ENCODE peak calls at places on chromosome 3, in nine cellular contexts. E is uterus, T is aorta, X is A549, F is stomach, D is hepatocyte, S is HL-60, B is brain microvascular endothelial cell, W is H1. P is an unnamed sample.

GRCh38 chr3:138600341-138600740 is 6.3 kb upstream of the CEP70 start:
- DNase-seq in T (peak; percentile 66), W (no peak), F (no peak), D (no peak), X (no peak), E (no peak), S (no peak), B (no peak), P (no peak)

GRCh38 chr3:192745150-192745549 is 17.8 kb upstream of the FGF12 start:
- DNase-seq in X (no peak), B (no peak), E (no peak), D (no peak), T (no peak), F (no peak), W (no peak), S (no peak), P (no peak)

GRCh38 chr3:78992400-78992799 is 775.4 kb downstream of the ROBO1 start:
- DNase-seq in T (no peak), B (no peak), W (no peak), X (no peak), E (no peak), S (no peak), D (no peak), F (no peak), P (no peak)

GRCh38 chr3:177820683-177821316 is 623.5 kb upstream of the TBL1XR1 start:
- DNase-seq in W (no peak), E (no peak), B (no peak), S (no peak), D (no peak), F (no peak), X (no peak), T (no peak), P (no peak)

GRCh38 chr3:136070953-136071949 is 105.7 kb downstream of the PPP2R3A start:
- DNase-seq in T (peak; percentile 47), D (peak; percentile 5), E (peak; percentile 27), S (no peak), B (peak; percentile 18), X (no peak), W (no peak), F (no peak), P (no peak)

GRCh38 chr3:149448331-149448831 is 26.1 kb upstream of the TM4SF4 start:
- DNase-seq in T (no peak), X (no peak), D (no peak), W (no peak), B (peak; percentile 56), F (no peak), E (no peak), S (peak; percentile 75), P (no peak)

GRCh38 chr3:133944641-133945441 is 49.2 kb upstream of the RAB6B start:
- DNase-seq in X (no peak), E (no peak), S (peak; percentile 28), T (no peak), D (peak; percentile 21), B (peak; percentile 66), F (no peak), W (no peak), P (peak; percentile 43)

GRCh38 chr3:31137718-31138465 is 243.4 kb upstream of the GADL1 start:
- DNase-seq in W (no peak), B (no peak), T (no peak), S (no peak), X (no peak), D (no peak), F (no peak), E (no peak), P (no peak)

GRCh38 chr3:17070560-17070959 is 185.8 kb downstream of the PLCL2 start:
- DNase-seq in F (no peak), B (no peak), X (peak; percentile 25), S (no peak), D (no peak), T (no peak), W (no peak), E (no peak), P (no peak)

GRCh38 chr3:24180616-24181015 is 235.5 kb downstream of the NR1D2 start:
- DNase-seq in E (no peak), W (no peak), T (no peak), F (no peak), S (no peak), D (no peak), B (no peak), X (no peak), P (no peak)

GRCh38 chr3:126342211-126342610 is 15.0 kb downstream of the KLF15 start:
- DNase-seq in B (no peak), W (peak; percentile 42), X (no peak), F (no peak), E (peak; percentile 7), S (no peak), T (peak; percentile 18), D (no peak), P (no peak)

GRCh38 chr3:122794779-122795673 is at the start of gene SLC49A4:
- DNase-seq in S (peak; percentile 66), D (peak; percentile 92), F (peak; percentile 81), T (peak; percentile 84), B (peak; percentile 31), X (peak; percentile 84), E (peak; percentile 74), W (peak; percentile 93), P (peak; percentile 73)

GRCh38 chr3:29514912-29515311 is 234.0 kb downstream of the RBMS3 start:
- DNase-seq in S (no peak), D (no peak), E (no peak), X (no peak), F (no peak), W (no peak), T (no peak), B (no peak), P (no peak)

DNA sequence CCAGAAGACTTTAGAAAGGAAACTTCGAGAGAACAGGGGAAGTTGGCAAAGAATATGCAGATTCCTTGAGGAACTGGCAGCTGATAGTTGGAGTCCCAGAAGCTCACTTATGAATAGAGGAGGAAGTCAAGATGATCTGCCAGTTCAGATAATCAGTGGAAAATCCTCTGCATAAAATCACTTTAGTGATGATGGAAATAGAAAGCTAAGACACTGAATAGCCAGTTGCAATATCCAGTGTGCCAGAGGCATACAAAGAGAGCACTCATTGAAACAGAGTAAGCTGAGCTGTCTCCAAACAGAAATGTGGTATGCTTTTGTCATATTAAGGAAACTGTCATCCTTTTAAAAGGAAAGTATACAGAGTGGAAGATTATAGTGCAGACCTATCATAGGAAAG is 1207.6 kb downstream of the OTOL1 start:
- DNase-seq in X (no peak), B (no peak), T (no peak), F (no peak), S (no peak), E (no peak), D (no peak), W (no peak), P (no peak)
- H3K4me3 ChIP-seq in X (no peak overlapping the region), B (no peak overlapping the region), T (no peak overlapping the region), F (no peak overlapping the region), S (no peak overlapping the region), E (no peak overlapping the region), D (no peak overlapping the region), W (no peak overlapping the region), P (no peak overlapping the region)

GRCh38 chr3:113838631-113839209 is at the start of gene GRAMD1C:
- DNase-seq in T (peak; percentile 91), B (peak; percentile 77), E (peak; percentile 83), W (peak; percentile 90), S (peak; percentile 82), D (peak; percentile 95), X (peak; percentile 75), F (peak; percentile 91), P (peak; percentile 87)

GRCh38 chr3:113834983-113835382 is 3.6 kb upstream of the GRAMD1C start:
- DNase-seq in B (no peak), D (no peak), W (no peak), S (no peak), T (no peak), X (no peak), E (no peak), F (no peak), P (no peak)

GRCh38 chr3:113844622-113845222 is 6.1 kb downstream of the GRAMD1C start:
- DNase-seq in X (peak; percentile 44), D (peak; percentile 43), E (no peak), B (peak; percentile 17), F (no peak), W (no peak), T (no peak), S (no peak), P (no peak)

DNA sequence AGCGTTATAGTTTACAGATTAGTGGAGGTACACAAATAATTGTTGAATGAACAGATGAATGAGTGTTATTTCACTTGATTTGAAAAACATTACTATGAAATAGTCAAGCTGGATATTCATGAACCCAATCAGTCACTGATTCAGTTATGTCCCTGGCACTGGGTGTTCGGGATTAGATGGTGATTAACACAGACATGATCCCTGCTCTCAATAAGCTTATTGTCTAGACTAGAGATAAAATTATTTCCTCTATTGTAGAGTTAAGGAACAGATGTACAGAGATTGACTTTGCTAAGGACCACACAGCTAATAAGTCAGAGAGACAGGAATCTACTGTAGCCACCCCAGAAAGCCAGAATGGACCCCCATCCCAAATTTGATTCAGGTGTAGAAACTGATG is 963 bp downstream of the GRAMD1C start:
- DNase-seq in F (no peak), D (no peak), W (no peak), T (no peak), E (no peak), X (no peak), S (no peak), B (no peak), P (no peak)
- H3K4me3 ChIP-seq in F (peak overlapping the region; percentile 67), D (peak overlapping the region; percentile 69), W (peak overlapping the region; percentile 70), T (no peak overlapping the region), E (peak overlapping the region; percentile 50), X (no peak overlapping the region), S (no peak overlapping the region), B (peak overlapping the region; percentile 72), P (no peak overlapping the region)

GRCh38 chr3:12884104-12884742 is 42.9 kb upstream of the RPL32 start:
- DNase-seq in B (no peak), F (no peak), E (peak; percentile 58), D (no peak), W (no peak), S (no peak), T (peak; percentile 83), X (no peak), P (no peak)

GRCh38 chr3:12884790-12885584 is 43.6 kb upstream of the RPL32 start:
- DNase-seq in D (no peak), T (no peak), W (no peak), X (no peak), F (no peak), B (no peak), E (no peak), S (no peak), P (no peak)

GRCh38 chr3:12886106-12886679 is 44.8 kb upstream of the RPL32 start:
- DNase-seq in E (no peak), B (no peak), T (no peak), W (no peak), X (no peak), S (no peak), F (no peak), D (no peak), P (no peak)

GRCh38 chr3:12885585-12885934 is 44.2 kb upstream of the RPL32 start:
- DNase-seq in W (no peak), E (no peak), B (no peak), D (no peak), X (no peak), S (no peak), T (no peak), F (no peak), P (no peak)

GRCh38 chr3:12886736-12887135 is 45.4 kb upstream of the RPL32 start:
- DNase-seq in T (no peak), W (no peak), E (no peak), B (no peak), X (no peak), S (no peak), D (no peak), F (no peak), P (no peak)
- H3K4me3 ChIP-seq in T (no peak overlapping the region), W (no peak overlapping the region), E (no peak overlapping the region), B (no peak overlapping the region), X (no peak overlapping the region), S (no peak overlapping the region), D (no peak overlapping the region), F (no peak overlapping the region), P (no peak overlapping the region)

GRCh38 chr3:65597225-65597951 is 441.3 kb downstream of the MAGI1 start:
- DNase-seq in F (peak; percentile 34), S (no peak), W (peak; percentile 79), X (no peak), E (no peak), B (no peak), D (peak; percentile 42), T (no peak), P (no peak)
- H3K4me3 ChIP-seq in F (peak overlapping the region; percentile 32), S (no peak overlapping the region), W (peak overlapping the region; percentile 70), X (no peak overlapping the region), E (peak overlapping the region; percentile 8), B (peak overlapping the region; percentile 46), D (peak overlapping the region; percentile 27), T (peak overlapping the region; percentile 55), P (no peak overlapping the region)

P was measured in lung.